ENCODE peak calls at places on chromosome 12, in six cellular contexts. B is WTC11; L is right lobe of liver; C is fibroblast of pulmonary artery; F is activated CD8-positive, alpha-beta T cell treated with anti-CD3 and anti-CD28 coated beads for 36 hours; G is GM12878. K is an unnamed sample.

GRCh38 chr12:96824838-96825236 is 82.2 kb upstream of the NEDD1 start:
- DNase-seq in G (no peak), F (peak), C (no peak), L (no peak), B (no peak), K (no peak)

GRCh38 chr12:62466018-62466595 is 519 bp upstream of the MON2 start:
- DNase-seq in C (peak), L (peak), G (no peak), B (peak), F (peak), K (peak)

GRCh38 chr12:128747441-128747840 is 76.3 kb downstream of the SLC15A4 start:
- DNase-seq in C (no peak), B (no peak), L (no peak), F (no peak), G (no peak), K (no peak)

GRCh38 chr12:53059434-53060063 is 9.7 kb downstream of the TNS2 start:
- DNase-seq in G (no peak), C (no peak), L (no peak), B (no peak), F (no peak), K (no peak)

GRCh38 chr12:62787606-62788005 is 147.3 kb downstream of the PPM1H start:
- DNase-seq in L (no peak), B (no peak), G (no peak), C (peak), F (no peak), K (no peak)

GRCh38 chr12:42474391-42474790 is 115.2 kb downstream of the PRICKLE1 start:
- DNase-seq in G (no peak), C (peak), L (no peak), B (no peak), F (no peak), K (no peak)

GRCh38 chr12:129750426-129750825 is 153.4 kb downstream of the TMEM132D start:
- DNase-seq in L (no peak), B (no peak), G (no peak), F (no peak), C (no peak), K (no peak)

GRCh38 chr12:41407240-41407799 is 219.2 kb downstream of the PDZRN4 start:
- DNase-seq in C (no peak), F (no peak), G (no peak), B (no peak), L (no peak), K (no peak)

GRCh38 chr12:115228434-115228833 is 544.5 kb upstream of the TBX3 start:
- DNase-seq in G (no peak), B (no peak), C (no peak), L (no peak), F (no peak), K (no peak)

GRCh38 chr12:52903285-52903854 is 1.5 kb downstream of the KRT8 start:
- DNase-seq in G (no peak), L (peak), C (peak), B (peak), F (peak), K (peak)

GRCh38 chr12:115850924-115851323 is 426.6 kb downstream of the MED13L start:
- DNase-seq in F (no peak), C (no peak), B (no peak), G (no peak), L (no peak), K (no peak)

GRCh38 chr12:108338915-108339657 is at the start of gene CMKLR1:
- DNase-seq in B (peak), F (no peak), L (peak), C (no peak), G (no peak), K (peak)

GRCh38 chr12:76312314-76312713 is 35.9 kb downstream of the BBS10 start:
- DNase-seq in G (no peak), C (no peak), L (no peak), B (no peak), F (no peak), K (no peak)

GRCh38 chr12:132367852-132368251 is 38.5 kb upstream of the GALNT9 start:
- DNase-seq in L (no peak), C (no peak), F (no peak), G (no peak), B (no peak), K (no peak)

GRCh38 chr12:26631846-26632245 is 201.1 kb downstream of the ITPR2 start:
- DNase-seq in L (no peak), C (peak), G (no peak), F (no peak), B (no peak), K (no peak)

GRCh38 chr12:124482567-124482893 is 84.9 kb downstream of the NCOR2 start:
- DNase-seq in F (no peak), C (no peak), L (no peak), B (no peak), G (no peak), K (no peak)

GRCh38 chr12:12182926-12183325 is 83.9 kb downstream of the LRP6 start:
- DNase-seq in B (no peak), F (no peak), C (peak), G (no peak), L (no peak), K (no peak)

GRCh38 chr12:108858399-108859074 is 1.2 kb upstream of the SSH1 start:
- DNase-seq in F (peak), B (no peak), C (no peak), G (no peak), L (peak), K (no peak)

GRCh38 chr12:49231881-49232650 is 32.8 kb upstream of the TUBA1C start:
- DNase-seq in B (no peak), C (no peak), G (no peak), F (no peak), L (no peak), K (no peak)

GRCh38 chr12:90333939-90334338 is 621.0 kb downstream of the CCER1 start:
- DNase-seq in G (no peak), C (peak), B (no peak), L (no peak), F (no peak), K (no peak)

GRCh38 chr12:106586803-106587684 is 4.2 kb downstream of the RFX4 start:
- DNase-seq in L (no peak), C (no peak), G (no peak), F (no peak), B (peak), K (no peak)

GRCh38 chr12:122080149-122081107 is 1.9 kb downstream of the MLXIP start:
- DNase-seq in B (no peak), G (no peak), L (peak), C (peak), F (peak), K (no peak)

GRCh38 chr12:100794441-100795192 is at the start of gene ANO4:
- DNase-seq in G (no peak), F (no peak), C (no peak), L (no peak), B (peak), K (no peak)

GRCh38 chr12:2352203-2352602 is 299.4 kb downstream of the CACNA1C start:
- DNase-seq in B (no peak), C (no peak), G (no peak), F (no peak), L (no peak), K (no peak)

GRCh38 chr12:101305226-101305779 is 25.4 kb downstream of the UTP20 start:
- DNase-seq in G (no peak), F (no peak), L (no peak), B (no peak), C (no peak), K (no peak)

GRCh38 chr12:75578546-75578945 is 67.1 kb upstream of the KRR1 start:
- DNase-seq in C (no peak), L (no peak), F (no peak), B (no peak), G (no peak), K (no peak)

GRCh38 chr12:98262886-98263285 is 252.5 kb upstream of the TMPO start:
- DNase-seq in L (no peak), G (no peak), C (no peak), F (no peak), B (peak), K (no peak)

DNA sequence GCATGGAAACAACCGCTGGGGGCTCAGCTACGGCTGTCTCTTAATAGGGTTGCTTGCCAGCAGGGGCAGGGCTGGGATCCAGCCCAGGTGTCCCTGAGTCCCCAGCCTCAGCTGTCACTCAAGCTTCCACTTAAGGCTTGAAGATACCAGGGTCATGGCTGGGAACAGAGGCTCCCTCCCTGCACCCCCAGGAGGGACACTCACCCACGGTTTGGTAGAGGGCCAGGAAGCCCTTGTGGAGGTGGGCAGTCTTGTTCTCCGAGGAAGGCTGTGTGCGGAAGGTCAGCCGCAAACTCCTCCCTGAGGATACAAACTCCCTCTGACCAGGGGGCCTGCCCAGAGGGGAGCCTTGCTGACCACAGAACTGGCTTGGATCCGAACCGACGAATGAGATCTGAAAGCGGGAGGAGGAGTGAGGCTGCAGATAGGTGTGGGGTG is 7.3 kb downstream of the C1RL start:
- DNase-seq in L (no peak), C (no peak), G (no peak), B (no peak), F (no peak), K (no peak)
- TF ChIP-seq CTCF in L (no peak), C (no peak), G (no peak), B (no peak), F (no peak), K (no peak)

DNA sequence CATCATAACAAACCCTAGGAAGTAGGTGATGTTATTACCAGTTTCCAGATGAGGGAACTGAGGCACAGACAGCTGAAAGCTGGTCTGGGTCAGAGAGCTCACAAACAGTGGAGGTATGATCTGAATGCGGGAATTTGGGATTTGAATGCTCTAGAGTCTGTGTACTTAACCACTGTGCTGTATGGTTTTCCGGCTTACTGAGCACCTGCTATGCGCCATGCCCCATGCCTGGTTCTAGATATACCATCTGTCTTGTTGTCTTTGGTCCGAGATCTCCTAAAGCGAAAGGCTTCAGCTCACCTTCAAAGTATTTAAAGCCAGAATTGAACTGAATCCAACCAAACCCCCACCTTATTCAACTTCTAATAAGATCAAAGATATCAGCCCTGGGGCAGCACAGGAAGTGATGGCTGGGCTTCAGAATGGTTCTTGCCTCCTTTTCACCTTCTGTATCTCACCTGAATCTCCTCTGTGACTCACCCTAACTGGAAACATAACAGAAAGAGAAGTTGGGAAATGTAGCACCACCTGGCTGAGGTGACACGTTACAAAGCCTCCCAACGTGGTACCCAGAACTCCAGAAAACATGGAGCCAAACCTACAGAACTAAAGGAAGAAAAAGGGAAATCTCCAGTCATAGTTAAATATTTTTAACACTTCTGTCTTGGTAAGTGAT is 54.3 kb downstream of the PRMT8 start:
- DNase-seq in B (no peak), G (no peak), C (no peak), F (no peak), L (no peak), K (no peak)
- TF ChIP-seq CTCF in B (no peak), G (no peak), C (no peak), F (no peak), L (no peak), K (no peak)

DNA sequence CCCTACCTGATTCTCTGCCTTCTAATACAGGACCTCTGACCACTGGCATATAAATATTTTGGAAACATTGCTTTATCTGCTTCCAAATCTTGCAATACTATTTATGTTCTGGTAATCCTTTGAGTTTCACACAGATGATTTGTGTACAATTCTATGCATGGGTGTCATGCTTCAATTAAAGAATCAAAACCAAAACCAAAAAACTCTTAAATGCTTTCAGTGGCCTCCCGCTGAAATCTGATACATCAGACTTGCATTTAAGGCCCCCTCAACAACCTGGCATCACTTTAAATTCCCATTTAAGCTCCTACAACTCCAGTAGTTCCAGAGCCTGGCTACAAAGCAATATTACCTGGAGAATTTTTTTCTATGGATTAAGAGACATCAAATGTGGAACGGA is 221.7 kb upstream of the NAV3 start:
- DNase-seq in F (no peak), B (no peak), C (no peak), L (no peak), G (no peak), K (no peak)
- TF ChIP-seq CTCF in F (no peak), B (no peak), C (no peak), L (no peak), G (no peak), K (no peak)

GRCh38 chr12:83827860-83828259 is 1084.7 kb downstream of the SLC6A15 start:
- DNase-seq in C (no peak), G (no peak), F (no peak), L (no peak), B (peak), K (no peak)
- TF ChIP-seq CTCF in C (no peak), G (no peak), F (no peak), L (no peak), B (no peak), K (no peak)

DNA sequence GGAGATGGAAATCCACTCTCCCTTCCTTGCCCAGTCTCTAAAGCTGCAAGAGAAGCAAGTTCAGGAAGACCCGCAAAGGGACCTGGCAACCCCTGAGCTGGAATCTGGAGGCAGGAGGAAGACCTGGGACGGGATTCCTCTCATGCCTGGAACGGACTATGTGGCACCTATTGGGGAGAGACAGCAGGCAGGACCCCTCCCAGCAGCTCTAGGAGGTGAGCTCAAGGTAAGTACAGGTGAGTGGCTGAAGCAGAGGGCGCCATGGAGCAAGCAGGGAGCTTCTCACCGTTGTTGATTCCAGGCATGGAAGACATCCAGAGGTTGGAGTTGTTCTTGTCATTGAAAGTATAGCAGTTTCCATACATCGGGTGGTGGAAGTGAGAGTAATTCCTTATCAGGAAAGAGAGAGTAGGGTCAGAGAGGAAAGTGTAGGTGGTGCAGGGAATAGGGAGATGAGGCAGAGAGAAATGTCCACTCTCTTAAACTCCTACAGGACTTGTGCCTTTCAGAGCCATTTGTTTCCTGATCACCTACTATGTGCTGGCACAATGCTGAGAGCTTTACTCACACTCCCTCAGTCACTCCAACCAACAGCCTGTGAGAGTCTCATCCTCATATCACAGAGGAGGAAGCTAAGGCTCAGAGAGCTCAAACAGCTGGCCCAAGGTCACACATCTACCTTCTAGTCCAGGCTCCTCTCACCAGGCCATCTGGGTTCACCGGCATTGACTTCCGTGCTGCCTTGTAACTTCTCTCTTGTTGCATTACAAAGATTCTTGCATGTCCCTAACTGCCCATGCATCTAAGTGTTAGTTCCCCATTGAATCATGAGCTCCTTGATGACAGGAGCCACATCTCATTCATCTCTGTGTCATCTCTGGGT is 13.9 kb upstream of the TNFRSF1A start:
- DNase-seq in B (peak), G (no peak), C (no peak), L (no peak), F (no peak), K (no peak)
- TF ChIP-seq CTCF in B (no peak), G (no peak), C (no peak), L (no peak), F (no peak), K (no peak)